ENCODE peak calls at places on chromosomes 2 and 18, in four cellular contexts. D is HepG2, X is IMR-90, V is fibroblast of lung. K is an unnamed sample.

GRCh38 chr2:105517814-105518705 is 119.2 kb upstream of the FHL2 start:
- DNase-seq in D (no peak), X (no peak), V (peak; percentile 81), K (no peak)

GRCh38 chr18:36051760-36052159 is 15.6 kb downstream of the RPRD1A start:
- DNase-seq in D (no peak), X (no peak), V (no peak), K (no peak)

GRCh38 chr2:138780451-138780880 is 276 bp upstream of the NXPH2 start:
- DNase-seq in D (no peak), X (no peak), V (no peak), K (peak; percentile 18)

GRCh38 chr2:110101280-110101844 is 14.3 kb downstream of the MALL start:
- DNase-seq in D (peak; percentile 77), X (peak; percentile 100), V (peak; percentile 100), K (peak; percentile 86)

GRCh38 chr2:152475982-152476381 is 141.0 kb downstream of the FMNL2 start:
- DNase-seq in D (no peak), X (no peak), V (no peak), K (no peak)

GRCh38 chr18:78309945-78310344 is 669.7 kb upstream of the SALL3 start:
- DNase-seq in D (no peak), X (no peak), V (no peak), K (no peak)

GRCh38 chr2:241036397-241036963 is 38.1 kb downstream of the SNED1 start:
- DNase-seq in D (peak; percentile 20), X (no peak), V (peak; percentile 32), K (no peak)

GRCh38 chr2:144937899-144938298 is 418.0 kb upstream of the ZEB2 start:
- DNase-seq in D (no peak), X (no peak), V (peak; percentile 51), K (no peak)

GRCh38 chr2:9757430-9758287 is 85.6 kb upstream of the TAF1B start:
- DNase-seq in D (no peak), X (peak; percentile 27), V (peak; percentile 39), K (peak; percentile 58)

GRCh38 chr2:39380525-39381150 is 56.4 kb downstream of the MAP4K3 start:
- DNase-seq in D (no peak), X (peak; percentile 45), V (peak; percentile 50), K (no peak)

GRCh38 chr2:113124181-113124961 is 3.0 kb upstream of the IL1RN start:
- DNase-seq in D (peak; percentile 23), X (peak; percentile 17), V (peak; percentile 25), K (no peak)

GRCh38 chr2:10256525-10257031 is 46.1 kb upstream of the HPCAL1 start:
- DNase-seq in D (no peak), X (no peak), V (no peak), K (no peak)

GRCh38 chr2:168450752-168451151 is 5.3 kb upstream of the CERS6 start:
- DNase-seq in D (no peak), X (no peak), V (no peak), K (no peak)

GRCh38 chr2:25215948-25216679 is 47.7 kb upstream of the POMC start:
- DNase-seq in D (no peak), X (no peak), V (peak; percentile 69), K (peak; percentile 89)

GRCh38 chr18:77993188-77993981 is 743.7 kb downstream of the GALR1 start:
- DNase-seq in D (no peak), X (no peak), V (no peak), K (no peak)

GRCh38 chr2:5668682-5669267 is 23.4 kb upstream of the SOX11 start:
- DNase-seq in D (no peak), X (no peak), V (no peak), K (no peak)

GRCh38 chr2:237733677-237734300 is 64.8 kb upstream of the RBM44 start:
- DNase-seq in D (peak; percentile 90), X (no peak), V (no peak), K (no peak)

GRCh38 chr18:71450258-71450657 is 1093.9 kb downstream of the CBLN2 start:
- DNase-seq in D (no peak), X (no peak), V (no peak), K (no peak)

GRCh38 chr18:7234061-7234460 is 3.2 kb downstream of the LRRC30 start:
- DNase-seq in D (no peak), X (no peak), V (no peak), K (no peak)

GRCh38 chr18:58754544-58755068 is 83.3 kb downstream of the MALT1 start:
- DNase-seq in D (no peak), X (no peak), V (no peak), K (no peak)

GRCh38 chr18:31990823-31991222 is 27.8 kb upstream of the RNF125 start:
- DNase-seq in D (no peak), X (no peak), V (no peak), K (no peak)

GRCh38 chr18:62018034-62018760 is 125.4 kb upstream of the RNF152 start:
- DNase-seq in D (no peak), X (peak; percentile 95), V (peak; percentile 97), K (peak; percentile 66)

GRCh38 chr2:120389036-120389391 is 43.1 kb downstream of the INHBB start:
- DNase-seq in D (no peak), X (no peak), V (no peak), K (no peak)

GRCh38 chr2:232501331-232501771 is 13.7 kb upstream of the ECEL1 start:
- DNase-seq in D (no peak), X (no peak), V (no peak), K (no peak)

GRCh38 chr2:201781583-201782051 is 884 bp upstream of the ALS2 start:
- DNase-seq in D (no peak), X (no peak), V (no peak), K (no peak)

GRCh38 chr2:54572262-54572635 is 116.1 kb downstream of the SPTBN1 start:
- DNase-seq in D (peak; percentile 93), X (peak; percentile 94), V (peak; percentile 67), K (peak; percentile 84)

GRCh38 chr18:72530622-72531021 is 13.5 kb downstream of the CBLN2 start:
- DNase-seq in D (no peak), X (no peak), V (no peak), K (no peak)

GRCh38 chr18:41569867-41570266 is 385.2 kb upstream of the PIK3C3 start:
- DNase-seq in D (no peak), X (no peak), V (no peak), K (no peak)

GRCh38 chr18:49274188-49274714 is 186.2 kb downstream of the DYM start:
- DNase-seq in D (no peak), X (peak; percentile 68), V (peak; percentile 78), K (no peak)

GRCh38 chr2:68319397-68320117 is at the start of gene CNRIP1:
- DNase-seq in D (no peak), X (peak; percentile 83), V (peak; percentile 85), K (peak; percentile 63)

GRCh38 chr18:78192044-78192443 is 787.6 kb upstream of the SALL3 start:
- DNase-seq in D (no peak), X (no peak), V (no peak), K (peak; percentile 58)

GRCh38 chr2:178761759-178762371 is 45.4 kb downstream of the TTN start:
- DNase-seq in D (peak; percentile 60), X (peak; percentile 49), V (peak; percentile 65), K (peak; percentile 77)

GRCh38 chr2:118078734-118079133 is 9.5 kb upstream of the INSIG2 start:
- DNase-seq in D (no peak), X (no peak), V (no peak), K (no peak)

GRCh38 chr18:44627245-44627644 is 53.4 kb upstream of the SETBP1 start:
- DNase-seq in D (no peak), X (peak; percentile 1), V (no peak), K (no peak)

GRCh38 chr2:71778514-71779305 is 325.3 kb downstream of the DYSF start:
- DNase-seq in D (no peak), X (no peak), V (peak; percentile 25), K (no peak)
- TF ChIP-seq CTCF in D (peak; percentile 10), X (no peak), V (peak; percentile 18), K (peak; percentile 24)

GRCh38 chr2:85266424-85267041 is 61.3 kb downstream of the TGOLN2 start:
- DNase-seq in D (peak; percentile 70), X (peak; percentile 56), V (peak; percentile 67), K (peak; percentile 74)
- H2AFZ ChIP-seq in D (no peak overlapping the region), X (no peak overlapping the region), V (no peak overlapping the region), K (no peak overlapping the region)

GRCh38 chr2:15584316-15584715 is 7.4 kb upstream of the DDX1 start:
- DNase-seq in D (no peak), X (no peak), V (no peak), K (no peak)
- H3K4me3 ChIP-seq in D (no peak overlapping the region), X (no peak overlapping the region), V (no peak overlapping the region), K (no peak overlapping the region)

DNA sequence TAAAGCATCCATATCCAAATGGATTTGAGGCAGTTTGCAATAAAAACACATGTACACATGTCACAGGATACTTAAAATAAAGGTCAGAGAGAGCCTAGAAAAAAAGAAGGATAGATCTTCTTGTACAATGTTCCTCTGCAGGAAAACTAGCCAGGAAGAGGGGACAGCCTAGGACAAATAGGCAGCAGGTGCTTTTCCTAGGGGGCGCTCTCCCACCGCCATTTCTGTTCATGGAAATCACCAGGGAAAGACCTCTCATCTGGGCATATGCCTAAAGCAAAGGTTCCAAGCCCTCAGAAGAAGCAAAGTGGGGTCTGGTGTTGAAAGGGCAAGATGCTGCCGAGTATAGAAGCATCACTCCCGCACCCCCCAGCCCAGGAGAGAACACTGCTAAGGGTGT is 799.1 kb downstream of the BCL11A start:
- DNase-seq in D (no peak), X (no peak), V (no peak), K (no peak)
- TF ChIP-seq CTCF in D (peak; percentile 27), X (no peak), V (no peak), K (no peak)

GRCh38 chr2:43086451-43087221 is 139.8 kb downstream of the ZFP36L2 start:
- DNase-seq in D (peak; percentile 50), X (peak; percentile 100), V (peak; percentile 100), K (peak; percentile 88)
- H2AFZ ChIP-seq in D (no peak overlapping the region), X (peak overlapping the region; percentile 79), V (no peak overlapping the region), K (no peak overlapping the region)

DNA sequence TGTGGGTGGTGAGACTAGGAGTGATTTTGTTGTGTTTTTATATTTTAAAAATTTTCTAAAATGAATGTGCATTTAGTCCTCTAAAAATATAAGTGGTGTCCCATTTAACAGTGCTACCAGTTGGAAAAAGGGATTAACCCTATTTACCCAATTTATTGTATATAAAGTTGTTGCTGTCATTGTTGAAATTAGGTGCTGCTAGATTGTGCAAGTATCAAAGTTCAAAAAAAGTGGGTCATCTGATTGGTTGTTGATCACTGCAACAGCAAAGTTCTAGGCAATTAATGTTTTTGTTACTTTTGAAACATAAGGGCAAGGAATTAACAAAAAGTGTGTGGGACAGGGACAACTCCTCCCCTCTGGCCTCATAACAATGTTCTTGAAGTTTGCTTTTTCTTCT is 40.6 kb downstream of the ADNP2 start:
- DNase-seq in D (no peak), X (no peak), V (no peak), K (no peak)
- H3K4me3 ChIP-seq in D (no peak overlapping the region), X (no peak overlapping the region), V (no peak overlapping the region), K (no peak overlapping the region)

GRCh38 chr2:231036578-231037106 is 681 bp upstream of the C2orf72 start:
- DNase-seq in D (no peak), X (no peak), V (no peak), K (no peak)
- TF ChIP-seq CTCF in D (no peak), X (no peak), V (no peak), K (no peak)

GRCh38 chr2:205747827-205748386 is 65.6 kb downstream of the NRP2 start:
- DNase-seq in D (peak; percentile 21), X (no peak), V (no peak), K (no peak)

GRCh38 chr2:205743982-205744644 is 61.8 kb downstream of the NRP2 start:
- DNase-seq in D (no peak), X (no peak), V (no peak), K (no peak)

GRCh38 chr2:205743137-205743536 is 60.8 kb downstream of the NRP2 start:
- DNase-seq in D (no peak), X (no peak), V (no peak), K (no peak)

GRCh38 chr2:205746408-205746785 is 64.1 kb downstream of the NRP2 start:
- DNase-seq in D (no peak), X (no peak), V (no peak), K (no peak)

GRCh38 chr2:205745661-205746407 is 63.5 kb downstream of the NRP2 start:
- DNase-seq in D (no peak), X (no peak), V (no peak), K (no peak)
- H2AFZ ChIP-seq in D (no peak overlapping the region), X (no peak overlapping the region), V (no peak overlapping the region), K (no peak overlapping the region)

K was measured in hepatocyte.